ENCODE peak calls at places on chromosomes 13 and 19, in eight cellular contexts. E, W, N, P, Q, I, X and M are unnamed samples.

GRCh38 chr13:90592943-90593342 is 754.5 kb upstream of the MIR17HG start:
- DNase-seq in P (no peak), X (no peak), Q (no peak), N (no peak), W (no peak), I (no peak), E (no peak), M (no peak)

GRCh38 chr13:26019241-26019640 is 32.6 kb downstream of the SHISA2 start:
- DNase-seq in I (no peak), X (no peak), P (no peak), Q (no peak), N (no peak), E (no peak), W (no peak), M (no peak)

GRCh38 chr19:3725640-3726310 is 17.6 kb downstream of the TJP3 start:
- DNase-seq in E (no peak), Q (peak; percentile 88), I (peak; percentile 62), P (no peak), W (peak; percentile 70), N (no peak), X (no peak), M (peak; percentile 68)

GRCh38 chr19:16888629-16889371 is at the start of gene F2RL3:
- DNase-seq in I (no peak), P (no peak), X (no peak), E (peak; percentile 23), Q (no peak), N (no peak), W (peak; percentile 78), M (no peak)

GRCh38 chr19:48239582-48240141 is 16.1 kb downstream of the CARD8 start:
- DNase-seq in X (no peak), Q (no peak), N (no peak), E (no peak), I (no peak), W (no peak), P (no peak), M (no peak)

GRCh38 chr19:18414504-18415176 is 4.6 kb upstream of the SSBP4 start:
- DNase-seq in Q (no peak), E (no peak), N (no peak), P (no peak), X (no peak), I (no peak), W (no peak), M (no peak)

GRCh38 chr19:13984875-13985741 is 21.0 kb downstream of the RFX1 start:
- DNase-seq in W (no peak), I (no peak), P (no peak), E (no peak), N (no peak), Q (no peak), X (no peak), M (no peak)

GRCh38 chr13:48072304-48072703 is 22.6 kb downstream of the MED4 start:
- DNase-seq in N (no peak), Q (no peak), X (no peak), E (no peak), W (no peak), I (no peak), P (no peak), M (no peak)

GRCh38 chr19:835201-835810 is 5.5 kb upstream of the PRTN3 start:
- DNase-seq in N (no peak), X (no peak), P (no peak), E (no peak), Q (no peak), W (no peak), I (no peak), M (no peak)

GRCh38 chr19:39156230-39156890 is 30.8 kb downstream of the PAK4 start:
- DNase-seq in I (no peak), P (peak; percentile 8), X (no peak), Q (no peak), W (no peak), N (no peak), E (no peak), M (no peak)

GRCh38 chr19:45781282-45782161 is 768 bp downstream of the DMPK start:
- DNase-seq in Q (no peak), E (no peak), X (no peak), N (no peak), P (no peak), I (peak; percentile 6), W (no peak), M (no peak)

GRCh38 chr19:47240996-47241918 is 10.3 kb upstream of the BBC3 start:
- DNase-seq in X (peak; percentile 78), Q (peak; percentile 97), I (no peak), N (peak; percentile 97), E (no peak), W (peak; percentile 82), P (peak; percentile 46), M (peak; percentile 92)

GRCh38 chr19:33110201-33110910 is 21.6 kb upstream of the WDR88 start:
- DNase-seq in P (no peak), E (no peak), X (no peak), W (no peak), N (no peak), Q (no peak), I (no peak), M (no peak)

GRCh38 chr19:17488593-17489391 is 18.5 kb downstream of the SLC27A1 start:
- DNase-seq in E (no peak), P (no peak), W (peak; percentile 75), I (no peak), X (peak; percentile 56), N (peak; percentile 72), Q (peak; percentile 99), M (peak; percentile 99)

GRCh38 chr13:46896346-46897138 is at the start of gene HTR2A:
- DNase-seq in W (no peak), Q (no peak), N (no peak), X (no peak), P (no peak), E (peak; percentile 48), I (no peak), M (no peak)

GRCh38 chr13:51619614-51620013 is 35.4 kb downstream of the WDFY2 start:
- DNase-seq in W (no peak), N (no peak), P (peak; percentile 62), X (no peak), Q (no peak), E (no peak), I (no peak), M (no peak)

GRCh38 chr19:27753622-27754021 is 1459.3 kb downstream of the UQCRFS1 start:
- DNase-seq in W (no peak), I (no peak), P (no peak), E (no peak), Q (no peak), X (no peak), N (no peak), M (no peak)